ENCODE peak calls at places on chromosome 4, in nine cellular contexts. One of them, this sample, is unnamed.

GRCh38 chr4:28490669-28491068 is 1630.0 kb downstream of the STIM2 start:
- DNase-seq in psoas muscle: no peak
- DNase-seq in B cell: no peak
- DNase-seq in GM20000: no peak
- DNase-seq in MG63: no peak
- DNase-seq in HEK293T: no peak
- DNase-seq in osteoblast: no peak
- DNase-seq in neural progenitor cell: no peak
- DNase-seq in esophagus muscularis mucosa: no peak
- DNase-seq in this sample: no peak

GRCh38 chr4:143281507-143282169 is 55.0 kb upstream of the GAB1 start:
- DNase-seq in psoas muscle: no peak
- DNase-seq in osteoblast: no peak
- DNase-seq in HEK293T: no peak
- DNase-seq in MG63: no peak
- DNase-seq in B cell: no peak
- DNase-seq in esophagus muscularis mucosa: no peak
- DNase-seq in GM20000: peak
- DNase-seq in neural progenitor cell: no peak
- DNase-seq in this sample: peak

GRCh38 chr4:157057187-157057586 is 18.8 kb upstream of the GLRB start:
- DNase-seq in neural progenitor cell: no peak
- DNase-seq in B cell: no peak
- DNase-seq in esophagus muscularis mucosa: no peak
- DNase-seq in MG63: no peak
- DNase-seq in psoas muscle: no peak
- DNase-seq in HEK293T: no peak
- DNase-seq in osteoblast: no peak
- DNase-seq in GM20000: no peak
- DNase-seq in this sample: no peak

GRCh38 chr4:20895988-20896387 is 195.7 kb downstream of the PACRGL start:
- DNase-seq in psoas muscle: no peak
- DNase-seq in B cell: no peak
- DNase-seq in neural progenitor cell: no peak
- DNase-seq in GM20000: no peak
- DNase-seq in osteoblast: no peak
- DNase-seq in MG63: no peak
- DNase-seq in esophagus muscularis mucosa: no peak
- DNase-seq in HEK293T: no peak
- DNase-seq in this sample: no peak

GRCh38 chr4:148300877-148301276 is 141.3 kb downstream of the NR3C2 start:
- DNase-seq in psoas muscle: no peak
- DNase-seq in B cell: no peak
- DNase-seq in esophagus muscularis mucosa: no peak
- DNase-seq in osteoblast: no peak
- DNase-seq in neural progenitor cell: peak
- DNase-seq in GM20000: no peak
- DNase-seq in HEK293T: no peak
- DNase-seq in MG63: no peak
- DNase-seq in this sample: no peak

GRCh38 chr4:4524364-4524763 is 17.5 kb downstream of the STX18 start:
- DNase-seq in B cell: peak
- DNase-seq in MG63: no peak
- DNase-seq in esophagus muscularis mucosa: no peak
- DNase-seq in neural progenitor cell: peak
- DNase-seq in psoas muscle: no peak
- DNase-seq in HEK293T: no peak
- DNase-seq in GM20000: peak
- DNase-seq in osteoblast: no peak
- DNase-seq in this sample: peak

GRCh38 chr4:25330905-25331816 is 18.6 kb downstream of the ZCCHC4 start:
- DNase-seq in MG63: no peak
- DNase-seq in neural progenitor cell: no peak
- DNase-seq in osteoblast: no peak
- DNase-seq in HEK293T: no peak
- DNase-seq in GM20000: peak
- DNase-seq in B cell: no peak
- DNase-seq in esophagus muscularis mucosa: no peak
- DNase-seq in psoas muscle: no peak
- DNase-seq in this sample: peak

GRCh38 chr4:158282252-158282651 is 72.0 kb downstream of the TMEM144 start:
- DNase-seq in psoas muscle: no peak
- DNase-seq in B cell: no peak
- DNase-seq in esophagus muscularis mucosa: no peak
- DNase-seq in GM20000: no peak
- DNase-seq in neural progenitor cell: no peak
- DNase-seq in HEK293T: no peak
- DNase-seq in MG63: peak
- DNase-seq in osteoblast: no peak
- DNase-seq in this sample: no peak

GRCh38 chr4:87541521-87541920 is 12.3 kb upstream of the SPARCL1 start:
- DNase-seq in MG63: no peak
- DNase-seq in HEK293T: no peak
- DNase-seq in esophagus muscularis mucosa: peak
- DNase-seq in osteoblast: no peak
- DNase-seq in psoas muscle: no peak
- DNase-seq in neural progenitor cell: no peak
- DNase-seq in B cell: no peak
- DNase-seq in GM20000: no peak
- DNase-seq in this sample: no peak

GRCh38 chr4:184651899-184652298 is 2.4 kb downstream of the PRIMPOL start:
- DNase-seq in GM20000: no peak
- DNase-seq in osteoblast: no peak
- DNase-seq in esophagus muscularis mucosa: no peak
- DNase-seq in B cell: no peak
- DNase-seq in psoas muscle: no peak
- DNase-seq in MG63: no peak
- DNase-seq in neural progenitor cell: no peak
- DNase-seq in HEK293T: no peak
- DNase-seq in this sample: no peak

GRCh38 chr4:114780205-114780604 is 181.6 kb downstream of the UGT8 start:
- DNase-seq in neural progenitor cell: peak
- DNase-seq in MG63: peak
- DNase-seq in osteoblast: no peak
- DNase-seq in psoas muscle: no peak
- DNase-seq in B cell: no peak
- DNase-seq in esophagus muscularis mucosa: no peak
- DNase-seq in GM20000: no peak
- DNase-seq in HEK293T: peak
- DNase-seq in this sample: no peak

GRCh38 chr4:78432896-78433295 is 118.7 kb upstream of the ANXA3 start:
- DNase-seq in MG63: no peak
- DNase-seq in neural progenitor cell: peak
- DNase-seq in esophagus muscularis mucosa: peak
- DNase-seq in HEK293T: no peak
- DNase-seq in psoas muscle: no peak
- DNase-seq in GM20000: no peak
- DNase-seq in osteoblast: no peak
- DNase-seq in B cell: no peak
- DNase-seq in this sample: no peak

GRCh38 chr4:99612704-99613103 is 38.1 kb downstream of the MTTP start:
- DNase-seq in psoas muscle: no peak
- DNase-seq in B cell: no peak
- DNase-seq in GM20000: no peak
- DNase-seq in HEK293T: no peak
- DNase-seq in esophagus muscularis mucosa: no peak
- DNase-seq in MG63: no peak
- DNase-seq in neural progenitor cell: no peak
- DNase-seq in osteoblast: no peak
- DNase-seq in this sample: no peak